ENCODE peak calls at places on chromosome 2, in seven cellular contexts. M, C, W, H, Q, T and D are unnamed samples.

GRCh38 chr2:1593371-1594205 is 150.7 kb downstream of the PXDN start:
- DNase-seq in M (peak; percentile 89), C (peak; percentile 93), W (peak; percentile 79), H (peak; percentile 51), Q (no peak), T (peak; percentile 15), D (no peak)

GRCh38 chr2:167127135-167127534 is 238.9 kb downstream of the XIRP2 start:
- DNase-seq in M (peak; percentile 44), C (peak; percentile 44), W (no peak), H (no peak), Q (no peak), T (peak; percentile 23), D (no peak)

GRCh38 chr2:122670932-122671331 is 915.5 kb downstream of the TSN start:
- DNase-seq in M (no peak), C (no peak), W (no peak), H (no peak), Q (no peak), T (no peak), D (no peak)

GRCh38 chr2:8447610-8448221 is 234.1 kb upstream of the ID2 start:
- DNase-seq in M (peak; percentile 63), C (peak; percentile 90), W (no peak), H (no peak), Q (no peak), T (peak; percentile 61), D (no peak)

GRCh38 chr2:23375448-23375847 is 9.5 kb upstream of the KLHL29 start:
- DNase-seq in M (peak; percentile 24), C (peak; percentile 17), W (peak; percentile 69), H (no peak), Q (no peak), T (peak; percentile 58), D (peak; percentile 27)

GRCh38 chr2:10144771-10145518 is 22.4 kb downstream of the RRM2 start:
- DNase-seq in M (no peak), C (no peak), W (no peak), H (no peak), Q (no peak), T (no peak), D (no peak)

GRCh38 chr2:40758778-40759177 is 306.9 kb upstream of the SLC8A1 start:
- DNase-seq in M (peak; percentile 1), C (peak; percentile 27), W (no peak), H (no peak), Q (no peak), T (no peak), D (no peak)

GRCh38 chr2:229445013-229445412 is 173.9 kb upstream of the PID1 start:
- DNase-seq in M (peak; percentile 92), C (peak; percentile 97), W (no peak), H (peak; percentile 40), Q (no peak), T (peak; percentile 95), D (no peak)

GRCh38 chr2:24261441-24261840 is 86.6 kb downstream of the FAM228A start:
- DNase-seq in M (peak; percentile 2), C (no peak), W (no peak), H (no peak), Q (no peak), T (no peak), D (no peak)

GRCh38 chr2:127953128-127953718 is 67.5 kb upstream of the AMMECR1L start:
- DNase-seq in M (peak; percentile 61), C (no peak), W (peak; percentile 10), H (peak; percentile 35), Q (no peak), T (no peak), D (peak; percentile 88)

GRCh38 chr2:70918016-70918415 is 17.7 kb upstream of the ATP6V1B1 start:
- DNase-seq in M (no peak), C (no peak), W (peak; percentile 29), H (no peak), Q (no peak), T (no peak), D (no peak)

GRCh38 chr2:231200805-231201474 is 2.5 kb downstream of the ARMC9 start:
- DNase-seq in M (peak; percentile 63), C (peak; percentile 75), W (no peak), H (no peak), Q (no peak), T (no peak), D (no peak)

GRCh38 chr2:30266705-30267104 is 35.4 kb downstream of the LBH start:
- DNase-seq in M (no peak), C (no peak), W (peak; percentile 28), H (no peak), Q (no peak), T (no peak), D (no peak)

GRCh38 chr2:171800639-171801038 is 93.4 kb downstream of the SLC25A12 start:
- DNase-seq in M (peak; percentile 12), C (no peak), W (no peak), H (no peak), Q (no peak), T (no peak), D (no peak)
- H3K27ac ChIP-seq in M (no peak overlapping the region), C (no peak overlapping the region), W (no peak overlapping the region), H (no peak overlapping the region), Q (no peak overlapping the region), T (no peak overlapping the region), D (no peak overlapping the region)

GRCh38 chr2:6310910-6311215 is 554.8 kb downstream of the CMPK2 start:
- DNase-seq in M (no peak), C (no peak), W (no peak), H (no peak), Q (no peak), T (no peak), D (no peak)

GRCh38 chr2:6312377-6312776 is 553.3 kb downstream of the CMPK2 start:
- DNase-seq in M (no peak), C (no peak), W (no peak), H (no peak), Q (no peak), T (no peak), D (no peak)

GRCh38 chr2:6309415-6310185 is 556.1 kb downstream of the CMPK2 start:
- DNase-seq in M (no peak), C (no peak), W (no peak), H (no peak), Q (no peak), T (no peak), D (no peak)

GRCh38 chr2:6310186-6310909 is 555.4 kb downstream of the CMPK2 start:
- DNase-seq in M (no peak), C (no peak), W (no peak), H (no peak), Q (no peak), T (no peak), D (no peak)

DNA sequence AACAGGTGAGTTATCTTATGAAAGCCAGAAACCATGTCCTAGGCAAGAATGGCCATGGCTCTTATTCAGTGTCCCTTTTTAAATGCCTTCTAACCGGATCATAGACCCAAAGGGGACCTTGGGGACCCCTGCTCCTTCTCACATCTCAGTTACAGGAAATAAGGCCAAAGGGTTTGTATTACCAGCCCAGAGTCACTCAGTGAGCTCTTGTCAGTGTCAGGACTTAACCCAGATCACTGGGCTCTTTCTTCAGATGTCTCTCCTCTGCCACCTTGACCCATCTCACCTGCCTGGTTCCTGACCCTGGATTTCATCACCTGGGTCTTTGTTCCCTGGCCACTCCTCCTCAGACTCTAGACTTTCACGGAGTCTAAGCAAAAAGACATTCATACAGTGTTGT is 556.7 kb downstream of the CMPK2 start:
- DNase-seq in M (no peak), C (no peak), W (no peak), H (no peak), Q (no peak), T (no peak), D (no peak)
- H3K9me3 ChIP-seq in M (no peaks in the 10 kb centered on the region), C (no peaks in the 10 kb centered on the region), W (no peaks in the 10 kb centered on the region), H (no peaks in the 10 kb centered on the region), Q (no peaks in the 10 kb centered on the region), T (peaks cover 14% of the 10 kb centered on the region), D (no peaks in the 10 kb centered on the region)

DNA sequence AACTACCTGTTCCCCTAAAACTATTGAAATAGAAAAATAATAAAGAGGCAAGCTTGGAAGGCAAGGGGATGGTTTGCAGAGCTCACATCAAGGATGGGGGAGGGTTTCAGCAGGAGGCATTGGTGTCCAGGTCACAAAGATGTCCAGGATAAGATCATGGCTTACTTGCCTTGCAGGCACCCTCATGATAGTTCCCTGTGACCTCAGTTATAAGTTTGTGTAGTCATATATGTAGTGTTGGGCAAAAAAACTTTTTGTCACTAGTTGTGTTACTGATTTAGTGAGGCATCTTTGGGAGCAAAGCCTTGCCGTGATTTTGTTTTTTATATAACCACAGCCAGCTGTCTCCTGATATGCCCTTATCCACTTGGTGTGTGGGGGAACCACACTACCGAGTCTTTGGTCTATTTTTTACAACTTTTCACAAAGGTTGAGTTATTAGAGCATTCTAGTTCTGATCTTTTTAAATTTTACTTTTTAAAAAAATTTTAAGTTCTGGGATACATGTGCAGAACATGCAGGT is 53.3 kb downstream of the IL1R2 start:
- DNase-seq in M (no peak), C (no peak), W (no peak), H (no peak), Q (no peak), T (no peak), D (no peak)
- H3K4me1 ChIP-seq in M (peaks cover 30% of the 10 kb centered on the region), C (peaks cover 33% of the 10 kb centered on the region), W (no peaks in the 10 kb centered on the region), H (peaks cover 50% of the 10 kb centered on the region), Q (peaks cover 44% of the 10 kb centered on the region), T (peaks cover 16% of the 10 kb centered on the region), D (no peaks in the 10 kb centered on the region)

GRCh38 chr2:46296840-46297545 is at the start of gene EPAS1:
- DNase-seq in M (peak; percentile 76), C (peak; percentile 94), W (peak; percentile 97), H (peak; percentile 98), Q (peak; percentile 50), T (peak; percentile 89), D (peak; percentile 91)
- H3K27ac ChIP-seq in M (peak within 1 kb of the TSS; percentile 82), C (peak within 1 kb of the TSS; percentile 79), W (no peak within 1 kb of the TSS), H (peak within 1 kb of the TSS; percentile 96), Q (peak within 1 kb of the TSS; percentile 94), T (peak within 1 kb of the TSS; percentile 81), D (peak within 1 kb of the TSS; percentile 95)

GRCh38 chr2:119852214-119852613 is 92.5 kb downstream of the PTPN4 start:
- DNase-seq in M (no peak), C (no peak), W (no peak), H (no peak), Q (no peak), T (no peak), D (no peak)
- H3K9me3 ChIP-seq in M (peaks cover 9% of the 10 kb centered on the region), C (no peaks in the 10 kb centered on the region), W (peaks cover 66% of the 10 kb centered on the region), H (peaks cover 17% of the 10 kb centered on the region), Q (no peaks in the 10 kb centered on the region), T (peaks cover 24% of the 10 kb centered on the region), D (peaks cover 2% of the 10 kb centered on the region)

GRCh38 chr2:46068604-46069003 is 228.6 kb upstream of the EPAS1 start:
- DNase-seq in M (peak; percentile 77), C (no peak), W (no peak), H (no peak), Q (no peak), T (no peak), D (no peak)

GRCh38 chr2:46073540-46074018 is 223.6 kb upstream of the EPAS1 start:
- DNase-seq in M (peak; percentile 97), C (peak; percentile 93), W (no peak), H (no peak), Q (no peak), T (peak; percentile 80), D (no peak)

GRCh38 chr2:46067501-46068292 is 229.5 kb upstream of the EPAS1 start:
- DNase-seq in M (peak; percentile 96), C (peak; percentile 94), W (peak; percentile 2), H (no peak), Q (no peak), T (peak; percentile 91), D (no peak)

GRCh38 chr2:46072146-46072820 is 224.9 kb upstream of the EPAS1 start:
- DNase-seq in M (peak; percentile 84), C (no peak), W (no peak), H (no peak), Q (no peak), T (no peak), D (no peak)

GRCh38 chr2:46071074-46071473 is 226.1 kb upstream of the EPAS1 start:
- DNase-seq in M (no peak), C (no peak), W (no peak), H (no peak), Q (no peak), T (no peak), D (no peak)
- H3K4me1 ChIP-seq in M (peaks cover 33% of the 10 kb centered on the region), C (peaks cover 65% of the 10 kb centered on the region), W (no peaks in the 10 kb centered on the region), H (peaks cover 45% of the 10 kb centered on the region), Q (peaks cover 22% of the 10 kb centered on the region), T (peaks cover 68% of the 10 kb centered on the region), D (no peaks in the 10 kb centered on the region)

GRCh38 chr2:68390114-68390513 is 25.0 kb downstream of the PLEK start:
- DNase-seq in M (no peak), C (no peak), W (no peak), H (no peak), Q (no peak), T (no peak), D (no peak)
- H3K27ac ChIP-seq in M (no peak overlapping the region), C (no peak overlapping the region), W (no peak overlapping the region), H (no peak overlapping the region), Q (no peak overlapping the region), T (no peak overlapping the region), D (no peak overlapping the region)